ENCODE peak calls at places on chromosomes 5 and 9, in six cellular contexts. K is iris pigment epithelial cell, I is T47D, B is islet precursor cell, E is neural crest cell, M is fibroblast of the conjunctiva. U is an unnamed sample.

GRCh38 chr9:79581388-79581787 is 9.6 kb downstream of the TLE4 start:
- DNase-seq in M (no peak), K (peak), I (no peak), B (no peak), E (no peak), U (no peak)

GRCh38 chr5:43981556-43981955 is 378.6 kb downstream of the NNT start:
- DNase-seq in B (no peak), K (no peak), M (no peak), E (no peak), I (no peak), U (peak)

GRCh38 chr9:126805546-126806262 is 864 bp downstream of the ZBTB43 start:
- DNase-seq in I (peak), B (peak), K (peak), M (peak), E (no peak), U (peak)

GRCh38 chr9:91486699-91487497 is 63.3 kb upstream of the NFIL3 start:
- DNase-seq in I (no peak), M (no peak), E (no peak), B (no peak), K (peak), U (no peak)

GRCh38 chr5:124402144-124402581 is 344.3 kb downstream of the ZNF608 start:
- DNase-seq in K (peak), M (peak), E (no peak), I (peak), B (peak), U (no peak)

GRCh38 chr5:172910828-172911627 is 48.2 kb upstream of the RPL26L1 start:
- DNase-seq in M (no peak), K (peak), E (no peak), B (no peak), I (peak), U (peak)

GRCh38 chr5:159419567-159419966 is 89.3 kb upstream of the IL12B start:
- DNase-seq in B (no peak), I (peak), E (no peak), M (no peak), K (no peak), U (peak)

GRCh38 chr5:147057051-147057450 is 177.8 kb upstream of the STK32A start:
- DNase-seq in I (no peak), M (no peak), B (no peak), E (no peak), K (no peak), U (no peak)

GRCh38 chr9:34254141-34254913 is 74.7 kb downstream of the KIF24 start:
- DNase-seq in I (no peak), B (no peak), M (peak), E (no peak), K (peak), U (no peak)

GRCh38 chr5:179149278-179149677 is 89.1 kb downstream of the ZNF354C start:
- DNase-seq in M (no peak), E (no peak), B (no peak), K (no peak), I (no peak), U (no peak)

GRCh38 chr9:115373000-115373709 is 255.2 kb upstream of the TNC start:
- DNase-seq in K (peak), B (peak), M (peak), I (no peak), E (no peak), U (no peak)

GRCh38 chr9:16333697-16334096 is 536.8 kb downstream of the BNC2 start:
- DNase-seq in K (no peak), I (no peak), M (no peak), B (no peak), E (no peak), U (no peak)

GRCh38 chr9:127258884-127259471 is 5.6 kb upstream of the GARNL3 start:
- DNase-seq in K (no peak), M (no peak), I (no peak), E (no peak), B (no peak), U (no peak)

GRCh38 chr9:88007291-88007650 is 32.9 kb upstream of the CDK20 start:
- DNase-seq in M (no peak), K (peak), E (no peak), B (peak), I (no peak), U (peak)

GRCh38 chr9:136088939-136089696 is 6.0 kb downstream of the NACC2 start:
- DNase-seq in K (no peak), M (no peak), I (no peak), E (no peak), B (no peak), U (no peak)

GRCh38 chr9:12785251-12785880 is 10.5 kb downstream of the LURAP1L start:
- DNase-seq in E (no peak), B (peak), I (peak), M (no peak), K (peak), U (no peak)

GRCh38 chr5:176547811-176548210 is 1.3 kb upstream of the CDHR2 start:
- DNase-seq in B (no peak), K (no peak), I (no peak), E (no peak), M (no peak), U (no peak)